ENCODE peak calls at places on chromosomes 6 and 20, in nine cellular contexts. P is fibroblast of pulmonary artery, G is transverse colon, O is colonic mucosa, Q is A549, N is NT2/D1, V is neuronal stem cell, C is heart right ventricle, J is Panc1. W is an unnamed sample.

GRCh38 chr6:24861934-24862333 is 63.2 kb upstream of the ARMH2 start:
- DNase-seq in P (no peak), G (no peak), O (no peak), Q (no peak), N (no peak), V (no peak), C (no peak), J (no peak), W (no peak)

GRCh38 chr20:56308036-56308435 is 50.7 kb upstream of the FAM210B start:
- DNase-seq in P (no peak), G (no peak), O (no peak), Q (no peak), N (no peak), V (no peak), C (no peak), J (no peak), W (no peak)

GRCh38 chr20:33472868-33473267 is 17.0 kb upstream of the CBFA2T2 start:
- DNase-seq in P (no peak), G (no peak), O (no peak), Q (no peak), N (no peak), V (no peak), C (no peak), J (no peak), W (no peak)

GRCh38 chr6:28334272-28335039 is 1.5 kb downstream of the ZSCAN31 start:
- DNase-seq in P (no peak), G (no peak), O (no peak), Q (no peak), N (no peak), V (no peak), C (no peak), J (no peak), W (no peak)

GRCh38 chr20:14449323-14449722 is 111.9 kb upstream of the FLRT3 start:
- DNase-seq in P (peak), G (no peak), O (no peak), Q (no peak), N (no peak), V (no peak), C (no peak), J (no peak), W (no peak)

GRCh38 chr6:167130008-167130677 is 7.2 kb downstream of the CCR6 start:
- DNase-seq in P (no peak), G (no peak), O (no peak), Q (no peak), N (no peak), V (no peak), C (no peak), J (no peak), W (no peak)

GRCh38 chr20:19986419-19986818 is 30.7 kb upstream of the NAA20 start:
- DNase-seq in P (peak), G (no peak), O (no peak), Q (peak), N (no peak), V (no peak), C (no peak), J (no peak), W (no peak)

GRCh38 chr6:286681-287499 is 5.4 kb upstream of the DUSP22 start:
- DNase-seq in P (no peak), G (no peak), O (no peak), Q (no peak), N (no peak), V (no peak), C (no peak), J (no peak), W (no peak)

DNA sequence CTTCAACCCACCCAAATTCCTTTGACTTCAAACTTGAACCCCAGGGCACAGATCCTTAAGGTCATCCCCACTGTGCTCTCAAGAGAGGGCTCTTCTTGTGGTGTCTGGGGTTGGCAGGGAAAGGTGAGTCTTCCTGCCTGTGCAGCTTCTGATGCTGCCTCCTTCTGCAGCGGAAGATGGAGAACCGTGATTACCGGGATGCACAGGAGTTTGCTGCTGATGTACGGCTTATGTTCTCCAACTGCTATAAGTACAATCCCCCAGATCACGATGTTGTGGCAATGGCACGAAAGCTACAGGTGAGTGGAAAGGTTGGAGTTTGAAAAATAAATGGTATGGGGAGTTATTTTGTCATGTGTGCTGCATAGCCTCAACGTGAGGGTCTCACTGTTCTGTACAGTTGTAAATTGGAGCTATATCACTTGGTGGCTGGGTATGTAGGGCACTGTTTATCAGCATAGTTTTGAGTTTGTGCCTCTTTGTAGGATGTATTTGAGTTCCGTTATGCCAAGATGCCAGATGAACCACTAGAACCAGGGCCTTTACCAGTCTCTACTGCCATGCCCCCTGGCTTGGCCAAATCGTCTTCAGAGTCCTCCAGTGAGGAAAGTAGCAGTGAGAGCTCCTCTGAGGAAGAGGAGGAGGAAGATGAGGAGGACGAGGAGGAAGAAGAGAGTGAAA is 9.0 kb downstream of the BRD2 start:
- DNase-seq in P (no peak), G (no peak), O (no peak), Q (no peak), N (no peak), V (no peak), C (no peak), J (no peak), W (no peak)
- H3K4me3 ChIP-seq in P (no peak), G (no peak), O (no peak), Q (no peak), N (no peak), V (no peak), C (no peak), J (no peak), W (no peak)

GRCh38 chr20:3071610-3072529 is at the start of gene OXT:
- DNase-seq in P (no peak), G (peak), O (peak), Q (no peak), N (no peak), V (no peak), C (peak), J (no peak), W (no peak)
- H3K4me3 ChIP-seq in P (peak), G (peak), O (peak), Q (no peak), N (peak), V (peak), C (peak), J (peak), W (peak)

DNA sequence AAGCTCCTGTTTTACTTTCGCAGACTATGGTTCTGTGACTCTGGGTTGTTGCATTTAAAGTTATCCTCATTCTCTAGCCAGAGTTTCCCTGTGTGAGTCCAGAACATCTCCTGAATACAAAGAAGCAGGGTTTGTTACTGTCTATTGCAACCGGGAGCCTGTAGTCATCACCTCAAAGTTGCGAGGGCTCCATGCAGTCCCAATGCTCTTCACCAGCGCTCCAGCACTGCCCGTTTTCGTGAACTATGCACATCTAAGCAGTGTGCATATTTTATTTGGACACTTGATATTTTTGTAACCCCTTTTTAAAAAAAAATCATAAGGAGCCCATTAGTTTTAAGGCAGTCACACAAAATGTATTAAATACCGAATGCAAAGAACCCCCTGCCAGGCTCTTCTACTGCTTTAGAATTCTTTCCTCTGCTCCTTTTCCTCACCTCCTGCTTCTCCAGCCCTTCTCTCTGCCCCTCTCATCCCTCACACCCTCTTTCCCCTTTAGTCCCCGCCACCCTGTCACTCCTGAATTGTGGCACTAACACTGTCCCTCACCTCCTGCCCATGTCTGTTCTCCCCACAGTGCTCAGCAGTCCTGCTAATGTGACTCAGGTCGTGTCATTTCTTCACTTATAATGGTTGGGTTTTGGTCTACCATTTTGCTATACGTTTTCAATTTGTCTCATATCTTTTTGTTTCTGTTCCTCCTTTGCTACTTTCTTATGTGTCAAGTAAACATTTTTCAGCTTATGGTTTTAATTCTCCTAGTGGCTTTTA is 1.1 kb upstream of the HLA-C start:
- DNase-seq in P (no peak), G (no peak), O (no peak), Q (no peak), N (no peak), V (no peak), C (no peak), J (no peak), W (no peak)
- H3K4me3 ChIP-seq in P (no peak), G (peak), O (no peak), Q (no peak), N (no peak), V (no peak), C (peak), J (peak), W (no peak)

GRCh38 chr6:53568776-53569616 is 24.1 kb upstream of the GCLC start:
- DNase-seq in P (no peak), G (no peak), O (no peak), Q (no peak), N (no peak), V (no peak), C (no peak), J (no peak), W (no peak)

GRCh38 chr6:53567701-53568100 is 22.8 kb upstream of the GCLC start:
- DNase-seq in P (no peak), G (no peak), O (no peak), Q (no peak), N (no peak), V (no peak), C (no peak), J (no peak), W (no peak)

GRCh38 chr6:53578371-53578770 is 33.5 kb upstream of the GCLC start:
- DNase-seq in P (no peak), G (no peak), O (no peak), Q (no peak), N (no peak), V (no peak), C (no peak), J (no peak), W (no peak)

DNA sequence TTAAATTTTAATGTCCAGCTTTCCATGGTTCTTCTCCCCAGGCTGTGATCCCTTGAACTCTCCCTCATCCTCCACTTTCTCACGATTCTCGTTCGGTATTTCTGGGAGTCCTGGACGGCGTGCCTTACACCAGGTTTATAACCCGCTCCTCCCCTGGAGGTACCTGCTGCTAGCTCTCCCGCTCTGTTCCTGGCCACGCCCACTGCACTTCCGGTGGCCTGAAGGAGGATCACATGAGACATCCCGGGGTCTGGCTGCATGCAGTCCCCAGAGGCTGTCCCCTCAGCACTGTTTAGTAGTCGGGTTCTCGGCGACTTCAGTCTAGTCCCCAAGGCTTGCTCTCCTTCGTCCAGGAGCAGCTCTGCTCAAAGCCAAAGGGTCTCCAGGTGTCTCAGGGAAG is 28.4 kb upstream of the GCLC start:
- DNase-seq in P (no peak), G (no peak), O (no peak), Q (no peak), N (no peak), V (no peak), C (no peak), J (no peak), W (no peak)
- H3K4me3 ChIP-seq in P (no peak), G (no peak), O (no peak), Q (no peak), N (no peak), V (no peak), C (no peak), J (no peak), W (no peak)

GRCh38 chr6:12592634-12593033 is 123.9 kb upstream of the PHACTR1 start:
- DNase-seq in P (no peak), G (no peak), O (no peak), Q (peak), N (no peak), V (no peak), C (no peak), J (no peak), W (peak)

GRCh38 chr6:12590901-12591300 is 125.7 kb upstream of the PHACTR1 start:
- DNase-seq in P (peak), G (no peak), O (no peak), Q (no peak), N (no peak), V (no peak), C (no peak), J (no peak), W (no peak)

GRCh38 chr6:12595161-12595792 is 121.3 kb upstream of the PHACTR1 start:
- DNase-seq in P (peak), G (no peak), O (no peak), Q (no peak), N (no peak), V (no peak), C (no peak), J (no peak), W (peak)

GRCh38 chr6:12594541-12594893 is 122.0 kb upstream of the PHACTR1 start:
- DNase-seq in P (no peak), G (no peak), O (no peak), Q (no peak), N (no peak), V (no peak), C (no peak), J (no peak), W (no peak)

GRCh38 chr6:12593720-12594540 is 122.6 kb upstream of the PHACTR1 start:
- DNase-seq in P (no peak), G (no peak), O (no peak), Q (no peak), N (no peak), V (no peak), C (no peak), J (no peak), W (peak)
- H3K4me3 ChIP-seq in P (no peak), G (no peak), O (no peak), Q (no peak), N (no peak), V (no peak), C (no peak), J (no peak), W (no peak)

GRCh38 chr20:57878803-57879424 is 169.1 kb upstream of the PMEPA1 start:
- DNase-seq in P (no peak), G (no peak), O (no peak), Q (no peak), N (no peak), V (no peak), C (no peak), J (no peak), W (no peak)

GRCh38 chr20:57879437-57880115 is 169.8 kb upstream of the PMEPA1 start:
- DNase-seq in P (no peak), G (no peak), O (no peak), Q (no peak), N (no peak), V (no peak), C (peak), J (no peak), W (no peak)

GRCh38 chr20:57881466-57882405 is 171.9 kb upstream of the PMEPA1 start:
- DNase-seq in P (no peak), G (no peak), O (peak), Q (no peak), N (no peak), V (no peak), C (no peak), J (no peak), W (no peak)

GRCh38 chr20:57877995-57878394 is 168.2 kb upstream of the PMEPA1 start:
- DNase-seq in P (no peak), G (no peak), O (no peak), Q (no peak), N (no peak), V (no peak), C (no peak), J (no peak), W (no peak)

GRCh38 chr20:57880155-57880648 is 170.4 kb upstream of the PMEPA1 start:
- DNase-seq in P (no peak), G (no peak), O (no peak), Q (no peak), N (no peak), V (no peak), C (peak), J (no peak), W (no peak)
- H3K4me3 ChIP-seq in P (no peak), G (no peak), O (no peak), Q (no peak), N (no peak), V (no peak), C (no peak), J (no peak), W (no peak)

GRCh38 chr20:57390604-57391438 is at the start of gene RBM38:
- DNase-seq in P (peak), G (peak), O (peak), Q (peak), N (no peak), V (peak), C (peak), J (no peak), W (no peak)
- H3K4me3 ChIP-seq in P (peak), G (peak), O (peak), Q (peak), N (peak), V (peak), C (peak), J (peak), W (peak)

W was measured in kidney epithelial cell.